ENCODE peak calls at places on chromosomes 6 and 20, in ten cellular contexts. S, G, C, M, P, F, Z, Y, Q and V are unnamed samples.

GRCh38 chr6:124854338-124854922 is 107.8 kb upstream of the RNF217 start:
- DNase-seq in S (no peak), G (no peak), C (no peak), M (no peak), P (no peak), F (no peak), Z (no peak), Y (no peak), Q (no peak), V (no peak)

GRCh38 chr6:104682722-104683643 is 176.7 kb downstream of the HACE1 start:
- DNase-seq in S (peak), G (peak), C (peak), M (peak), P (peak), F (no peak), Z (peak), Y (no peak), Q (peak), V (peak)

GRCh38 chr6:159961523-159961922 is 7.4 kb upstream of the IGF2R start:
- DNase-seq in S (no peak), G (no peak), C (no peak), M (no peak), P (no peak), F (no peak), Z (no peak), Y (no peak), Q (no peak), V (no peak)

GRCh38 chr6:51118754-51119153 is 300.1 kb downstream of the TFAP2B start:
- DNase-seq in S (no peak), G (no peak), C (no peak), M (no peak), P (no peak), F (no peak), Z (no peak), Y (peak), Q (no peak), V (no peak)

GRCh38 chr6:36444470-36444869 is 1.7 kb downstream of the KCTD20 start:
- DNase-seq in S (no peak), G (no peak), C (no peak), M (no peak), P (no peak), F (no peak), Z (no peak), Y (no peak), Q (no peak), V (no peak)

GRCh38 chr6:41578714-41579610 is 32.8 kb downstream of the FOXP4 start:
- DNase-seq in S (no peak), G (peak), C (no peak), M (peak), P (no peak), F (no peak), Z (no peak), Y (no peak), Q (no peak), V (peak)

GRCh38 chr20:4617484-4617883 is 104.2 kb upstream of the PRND start:
- DNase-seq in S (no peak), G (no peak), C (no peak), M (no peak), P (no peak), F (no peak), Z (no peak), Y (no peak), Q (no peak), V (no peak)

GRCh38 chr20:458766-459165 is 3.6 kb downstream of the TBC1D20 start:
- DNase-seq in S (no peak), G (no peak), C (no peak), M (no peak), P (no peak), F (no peak), Z (no peak), Y (no peak), Q (no peak), V (no peak)

GRCh38 chr6:16540804-16541752 is 220.2 kb downstream of the ATXN1 start:
- DNase-seq in S (no peak), G (no peak), C (no peak), M (peak), P (peak), F (no peak), Z (no peak), Y (no peak), Q (no peak), V (peak)

GRCh38 chr6:24520929-24521546 is 26.3 kb downstream of the ALDH5A1 start:
- DNase-seq in S (peak), G (peak), C (no peak), M (peak), P (no peak), F (no peak), Z (peak), Y (peak), Q (peak), V (peak)

GRCh38 chr6:127117979-127118504 is 429 bp upstream of the RSPO3 start:
- DNase-seq in S (no peak), G (peak), C (no peak), M (no peak), P (no peak), F (no peak), Z (no peak), Y (no peak), Q (no peak), V (no peak)

GRCh38 chr6:127120787-127121636 is 2.5 kb downstream of the RSPO3 start:
- DNase-seq in S (peak), G (peak), C (peak), M (peak), P (peak), F (no peak), Z (peak), Y (peak), Q (peak), V (peak)

GRCh38 chr6:127120109-127120786 is 1.8 kb downstream of the RSPO3 start:
- DNase-seq in S (no peak), G (peak), C (no peak), M (peak), P (no peak), F (no peak), Z (no peak), Y (no peak), Q (no peak), V (no peak)

GRCh38 chr6:127119361-127120108 is 1.1 kb downstream of the RSPO3 start:
- DNase-seq in S (no peak), G (peak), C (no peak), M (peak), P (no peak), F (no peak), Z (no peak), Y (no peak), Q (no peak), V (no peak)

DNA sequence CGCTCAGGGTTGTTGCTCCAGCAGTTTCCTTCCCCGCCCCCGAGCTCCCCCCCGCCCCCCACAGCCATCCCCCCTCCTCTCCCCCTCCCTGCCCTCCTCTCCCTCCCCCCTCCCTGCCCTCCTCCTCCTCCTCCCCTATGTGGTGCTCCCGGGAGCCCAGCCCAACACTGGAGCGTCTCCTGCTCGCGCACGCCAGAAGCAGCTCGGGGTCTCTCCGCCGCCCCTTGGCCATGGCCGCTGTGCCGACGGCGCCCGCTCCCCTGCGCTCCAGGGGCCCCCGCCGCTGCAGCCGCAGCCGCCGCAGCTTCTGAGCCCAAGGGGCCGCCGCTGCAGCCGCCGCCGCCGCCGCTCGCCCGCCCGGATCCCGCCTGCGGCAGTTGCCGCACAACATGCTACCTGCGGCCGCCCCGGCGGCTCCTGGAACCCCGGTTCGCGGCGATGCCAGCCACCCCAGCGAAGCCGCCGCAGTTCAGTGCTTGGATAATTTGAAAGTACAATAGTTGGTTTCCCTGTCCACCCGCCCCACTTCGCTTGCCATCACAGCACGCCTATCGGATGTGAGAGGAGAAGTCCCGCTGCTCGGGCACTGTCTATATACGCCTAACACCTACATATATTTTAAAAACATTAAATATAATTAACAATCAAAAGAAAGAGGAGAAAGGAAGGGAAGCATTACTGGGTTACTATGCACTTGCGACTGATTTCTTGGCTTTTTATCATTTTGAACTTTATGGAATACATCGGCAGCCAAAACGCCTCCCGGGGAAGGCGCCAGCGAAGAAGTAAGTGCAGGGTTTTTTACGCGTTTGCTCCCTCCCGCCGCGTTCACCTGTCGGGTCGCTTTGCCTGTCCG is at the start of gene RSPO3:
- DNase-seq in S (no peak), G (peak), C (no peak), M (peak), P (peak), F (no peak), Z (no peak), Y (no peak), Q (no peak), V (peak)
- H3K27ac ChIP-seq in S (no peak), G (peak), C (no peak), M (no peak), P (peak), F (peak), Z (no peak), Y (peak), Q (no peak), V (peak)

GRCh38 chr6:147287869-147288271 is 83.7 kb downstream of the STXBP5 start:
- DNase-seq in S (no peak), G (no peak), C (no peak), M (no peak), P (no peak), F (no peak), Z (no peak), Y (no peak), Q (no peak), V (no peak)
- H3K27ac ChIP-seq in S (no peak), G (no peak), C (no peak), M (no peak), P (no peak), F (no peak), Z (no peak), Y (no peak), Q (no peak), V (no peak)

GRCh38 chr20:64062596-64063388 is at the start of gene TCEA2:
- DNase-seq in S (peak), G (peak), C (peak), M (peak), P (peak), F (peak), Z (peak), Y (peak), Q (peak), V (peak)

GRCh38 chr20:64063389-64064144 is 569 bp downstream of the TCEA2 start:
- DNase-seq in S (no peak), G (no peak), C (no peak), M (peak), P (no peak), F (no peak), Z (no peak), Y (no peak), Q (no peak), V (peak)

GRCh38 chr20:64065973-64066341 is 3.0 kb downstream of the TCEA2 start:
- DNase-seq in S (no peak), G (no peak), C (peak), M (peak), P (no peak), F (no peak), Z (peak), Y (no peak), Q (no peak), V (peak)

GRCh38 chr20:64065062-64065972 is 2.3 kb downstream of the TCEA2 start:
- DNase-seq in S (no peak), G (no peak), C (no peak), M (no peak), P (no peak), F (no peak), Z (no peak), Y (no peak), Q (no peak), V (no peak)

GRCh38 chr20:64064145-64064698 is 1.2 kb downstream of the TCEA2 start:
- DNase-seq in S (no peak), G (no peak), C (no peak), M (no peak), P (no peak), F (no peak), Z (no peak), Y (no peak), Q (no peak), V (no peak)
- H3K27ac ChIP-seq in S (peak), G (no peak), C (no peak), M (no peak), P (peak), F (peak), Z (no peak), Y (no peak), Q (no peak), V (no peak)

DNA sequence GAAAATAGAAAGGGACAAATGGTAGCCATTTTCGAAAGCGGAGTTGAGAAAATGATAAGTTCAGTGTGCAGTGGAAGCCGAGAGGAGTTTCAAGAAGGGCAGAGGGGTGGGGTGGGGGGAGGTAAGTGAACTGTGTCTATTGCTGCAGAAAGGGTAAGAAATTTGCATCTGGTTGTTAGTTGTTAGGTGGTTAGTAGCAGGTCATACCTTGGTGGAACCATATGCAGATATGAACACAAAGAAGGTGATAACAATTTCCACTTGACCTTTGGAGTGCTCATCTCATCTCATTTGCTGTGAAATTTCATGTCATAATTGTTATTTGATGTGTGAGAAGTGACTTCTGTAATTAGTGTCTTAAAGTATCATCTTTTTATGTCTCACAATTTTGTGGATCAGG is 288.2 kb downstream of the QKI start:
- DNase-seq in S (no peak), G (no peak), C (no peak), M (no peak), P (no peak), F (no peak), Z (no peak), Y (no peak), Q (no peak), V (no peak)
- H3K27ac ChIP-seq in S (no peak), G (no peak), C (no peak), M (no peak), P (no peak), F (no peak), Z (no peak), Y (no peak), Q (no peak), V (no peak)